ENCODE peak calls at places on chromosomes 1 and 21, in six cellular contexts. M is AG04449, C is activated T-cell treated with anti-CD3 and anti-CD28 coated beads for 24 hours, U is psoas muscle, A is GOT3, R is NCI-H1417 treated with DMSO at 0.1 percent for 48 hours. E is an unnamed sample.

GRCh38 chr1:167289063-167289442 is 68.4 kb downstream of the POU2F1 start:
- DNase-seq in M (no peak), C (no peak), U (no peak), A (no peak), R (no peak), E (no peak)

GRCh38 chr1:92544756-92545165 is 58.0 kb upstream of the GFI1 start:
- DNase-seq in M (no peak), C (no peak), U (no peak), A (no peak), R (no peak), E (no peak)

GRCh38 chr1:47755368-47755990 is 241.7 kb downstream of the TRABD2B start:
- DNase-seq in M (no peak), C (peak; percentile 23), U (no peak), A (no peak), R (no peak), E (no peak)

GRCh38 chr21:43611598-43612369 is 47.5 kb downstream of the HSF2BP start:
- DNase-seq in M (no peak), C (no peak), U (peak; percentile 71), A (no peak), R (no peak), E (peak; percentile 69)

GRCh38 chr21:25179116-25179515 is 428.2 kb downstream of the MRPL39 start:
- DNase-seq in M (peak; percentile 65), C (no peak), U (no peak), A (no peak), R (no peak), E (no peak)

GRCh38 chr1:76871355-76871974 is 4.2 kb downstream of the ST6GALNAC5 start:
- DNase-seq in M (no peak), C (no peak), U (no peak), A (no peak), R (no peak), E (no peak)

GRCh38 chr1:23799570-23800395 is 771 bp downstream of the GALE start:
- DNase-seq in M (no peak), C (no peak), U (peak; percentile 52), A (peak; percentile 48), R (no peak), E (peak; percentile 62)

GRCh38 chr1:35505911-35506798 is 51.0 kb downstream of the KIAA0319L start:
- DNase-seq in M (peak; percentile 69), C (peak; percentile 33), U (no peak), A (peak; percentile 27), R (no peak), E (no peak)

GRCh38 chr1:192654607-192655389 is 18.9 kb downstream of the RGS13 start:
- DNase-seq in M (no peak), C (no peak), U (no peak), A (no peak), R (no peak), E (no peak)

GRCh38 chr1:59123081-59123675 is 173.7 kb upstream of the FGGY start:
- DNase-seq in M (no peak), C (no peak), U (no peak), A (no peak), R (no peak), E (no peak)

GRCh38 chr21:9763807-9764206 is 757.6 kb upstream of the TPTE start:
- DNase-seq in M (no peak), C (no peak), U (no peak), A (no peak), R (no peak), E (no peak)

GRCh38 chr1:42936309-42937078 is 22.2 kb downstream of the SLC2A1 start:
- DNase-seq in M (no peak), C (no peak), U (peak; percentile 53), A (no peak), R (no peak), E (no peak)

GRCh38 chr1:54498383-54499096 is 49.5 kb upstream of the ACOT11 start:
- DNase-seq in M (no peak), C (no peak), U (no peak), A (no peak), R (no peak), E (no peak)

E was measured in heart left ventricle.